ENCODE peak calls at places on chromosomes 12 and 14, in ten cellular contexts. V is fibroblast of pulmonary artery; I is activated effector memory CD4-positive, alpha-beta T cell treated with anti-CD3 and anti-CD28 coated beads, Interleukin-2, amount 50 U/mL, for 16 hours; J is stimulated activated CD8-positive, alpha-beta memory T cell treated with anti-CD3 and anti-CD28 coated beads, Interleukin-4, amount 100 ng/mL, for 4 hours; L is EH; M is activated CD4-positive, alpha-beta T cell treated with anti-CD3 and anti-CD28 coated beads for 36 hours; Z is mucosa of descending colon; F is activated gamma-delta T cell treated with anti-CD3 and anti-CD28 coated beads, Interleukin-2, amount 50 U/mL, for 16 hours; H is bronchial epithelial cell; K is activated T-helper 1 cell treated with anti-CD3 and anti-CD28 coated beads, Interleukin-2, amount 50 U/mL, for 16 hours. O is an unnamed sample.

GRCh38 chr12:60684988-60685655 is 1089.3 kb downstream of the SLC16A7 start:
- DNase-seq in J (no peak), I (no peak), M (no peak), F (no peak), L (no peak), H (no peak), Z (no peak), V (no peak), K (no peak), O (no peak)

GRCh38 chr12:79329933-79330332 is 360.8 kb downstream of the PAWR start:
- DNase-seq in V (no peak), K (no peak), Z (no peak), M (no peak), H (peak), J (no peak), I (no peak), F (no peak), L (peak), O (peak)

GRCh38 chr12:119802472-119802871 is 74.6 kb downstream of the CIT start:
- DNase-seq in J (no peak), L (peak), K (no peak), V (peak), M (no peak), H (no peak), F (no peak), Z (no peak), I (no peak), O (peak)

GRCh38 chr14:57262117-57262516 is 6.6 kb downstream of the EXOC5 start:
- DNase-seq in Z (no peak), L (no peak), K (no peak), I (no peak), J (no peak), F (no peak), M (no peak), V (no peak), H (no peak), O (no peak)

GRCh38 chr12:75452675-75453330 is 27.8 kb upstream of the GLIPR1 start:
- DNase-seq in M (no peak), K (no peak), J (no peak), Z (no peak), V (peak), I (no peak), H (peak), F (no peak), L (peak), O (peak)

GRCh38 chr14:77883479-77884238 is 83.8 kb downstream of the ADCK1 start:
- DNase-seq in Z (no peak), H (no peak), K (no peak), V (no peak), L (no peak), M (no peak), F (no peak), I (no peak), J (no peak), O (no peak)

GRCh38 chr12:49983892-49984291 is 11.1 kb downstream of the AQP6 start:
- DNase-seq in M (no peak), J (no peak), F (no peak), I (no peak), Z (no peak), K (no peak), H (peak), V (peak), L (peak), O (peak)

GRCh38 chr14:105890474-105891220 is 364.3 kb downstream of the TMEM121 start:
- DNase-seq in V (no peak), K (no peak), I (peak), F (no peak), Z (peak), L (no peak), J (no peak), H (no peak), M (peak), O (no peak)

GRCh38 chr14:29064305-29064704 is 297.7 kb downstream of the FOXG1 start:
- DNase-seq in F (no peak), L (no peak), I (no peak), K (no peak), H (no peak), M (no peak), J (no peak), Z (no peak), V (no peak), O (no peak)

GRCh38 chr12:77575376-77575775 is 255.3 kb upstream of the NAV3 start:
- DNase-seq in M (no peak), K (no peak), I (no peak), Z (no peak), F (no peak), V (no peak), J (no peak), L (no peak), H (no peak), O (no peak)

GRCh38 chr12:64086946-64087345 is 135.2 kb downstream of the KICS2 start:
- DNase-seq in H (no peak), K (no peak), F (no peak), J (no peak), Z (no peak), L (no peak), V (no peak), M (no peak), I (no peak), O (no peak)

GRCh38 chr12:18643673-18644072 is 94.1 kb downstream of the PLCZ1 start:
- DNase-seq in K (no peak), J (no peak), L (peak), Z (no peak), H (no peak), F (no peak), V (peak), M (no peak), I (no peak), O (peak)